ENCODE peak calls at places on chromosomes 3 and 15, in six cellular contexts. One of them, this sample, is unnamed.

GRCh38 chr3:23566499-23566898 is 239.3 kb upstream of the UBE2E1 start:
- DNase-seq in mesendoderm: no peak
- DNase-seq in H9: no peak
- DNase-seq in neuronal stem cell: no peak
- DNase-seq in trophoblast cell: no peak
- DNase-seq in mesenchymal stem cell: no peak
- DNase-seq in this sample: no peak

GRCh38 chr3:98039322-98040024 is 4.4 kb upstream of the GABRR3 start:
- DNase-seq in mesendoderm: peak; percentile 91
- DNase-seq in H9: peak; percentile 70
- DNase-seq in neuronal stem cell: peak; percentile 82
- DNase-seq in trophoblast cell: peak; percentile 82
- DNase-seq in mesenchymal stem cell: peak; percentile 90
- DNase-seq in this sample: peak; percentile 81

GRCh38 chr15:72168131-72168825 is 29.3 kb downstream of the GRAMD2A start:
- DNase-seq in mesendoderm: peak; percentile 84
- DNase-seq in H9: no peak
- DNase-seq in neuronal stem cell: no peak
- DNase-seq in trophoblast cell: peak; percentile 98
- DNase-seq in mesenchymal stem cell: peak; percentile 29
- DNase-seq in this sample: no peak

GRCh38 chr3:73621388-73621787 is 3.4 kb downstream of the PDZRN3 start:
- DNase-seq in mesendoderm: no peak
- DNase-seq in H9: no peak
- DNase-seq in neuronal stem cell: no peak
- DNase-seq in trophoblast cell: no peak
- DNase-seq in mesenchymal stem cell: peak; percentile 45
- DNase-seq in this sample: no peak

GRCh38 chr3:8784676-8785435 is 15.4 kb upstream of the OXTR start:
- DNase-seq in mesendoderm: no peak
- DNase-seq in H9: no peak
- DNase-seq in neuronal stem cell: no peak
- DNase-seq in trophoblast cell: no peak
- DNase-seq in mesenchymal stem cell: no peak
- DNase-seq in this sample: no peak

GRCh38 chr15:91866971-91867372 is 13.5 kb downstream of the SLCO3A1 start:
- DNase-seq in mesendoderm: no peak
- DNase-seq in H9: no peak
- DNase-seq in neuronal stem cell: no peak
- DNase-seq in trophoblast cell: peak; percentile 36
- DNase-seq in mesenchymal stem cell: peak; percentile 5
- DNase-seq in this sample: no peak

GRCh38 chr15:64635486-64635815 is 139.9 kb downstream of the RBPMS2 start:
- DNase-seq in mesendoderm: peak; percentile 69
- DNase-seq in H9: no peak
- DNase-seq in neuronal stem cell: peak; percentile 6
- DNase-seq in trophoblast cell: no peak
- DNase-seq in mesenchymal stem cell: peak; percentile 90
- DNase-seq in this sample: no peak

GRCh38 chr3:65098400-65098799 is 410.6 kb upstream of the ADAMTS9 start:
- DNase-seq in mesendoderm: no peak
- DNase-seq in H9: no peak
- DNase-seq in neuronal stem cell: no peak
- DNase-seq in trophoblast cell: no peak
- DNase-seq in mesenchymal stem cell: no peak
- DNase-seq in this sample: no peak

GRCh38 chr15:95932141-95932540 is 398.4 kb upstream of the NR2F2 start:
- DNase-seq in mesendoderm: no peak
- DNase-seq in H9: no peak
- DNase-seq in neuronal stem cell: no peak
- DNase-seq in trophoblast cell: no peak
- DNase-seq in mesenchymal stem cell: no peak
- DNase-seq in this sample: no peak

GRCh38 chr3:94417963-94418455 is 355.1 kb downstream of the NSUN3 start:
- DNase-seq in mesendoderm: no peak
- DNase-seq in H9: no peak
- DNase-seq in neuronal stem cell: no peak
- DNase-seq in trophoblast cell: no peak
- DNase-seq in mesenchymal stem cell: no peak
- DNase-seq in this sample: no peak

GRCh38 chr3:94429517-94429916 is 366.7 kb downstream of the NSUN3 start:
- DNase-seq in mesendoderm: no peak
- DNase-seq in H9: no peak
- DNase-seq in neuronal stem cell: no peak
- DNase-seq in trophoblast cell: no peak
- DNase-seq in mesenchymal stem cell: no peak
- DNase-seq in this sample: no peak

GRCh38 chr3:94420941-94421340 is 358.1 kb downstream of the NSUN3 start:
- DNase-seq in mesendoderm: no peak
- DNase-seq in H9: no peak
- DNase-seq in neuronal stem cell: no peak
- DNase-seq in trophoblast cell: no peak
- DNase-seq in mesenchymal stem cell: no peak
- DNase-seq in this sample: no peak

GRCh38 chr3:94423566-94423965 is 360.7 kb downstream of the NSUN3 start:
- DNase-seq in mesendoderm: no peak
- DNase-seq in H9: no peak
- DNase-seq in neuronal stem cell: no peak
- DNase-seq in trophoblast cell: no peak
- DNase-seq in mesenchymal stem cell: peak; percentile 76
- DNase-seq in this sample: no peak
- H2AK5ac ChIP-seq in mesendoderm: no peak overlapping the region
- H2AK5ac ChIP-seq in H9: no peak overlapping the region
- H2AK5ac ChIP-seq in neuronal stem cell: no peak overlapping the region
- H2AK5ac ChIP-seq in trophoblast cell: no peak overlapping the region
- H2AK5ac ChIP-seq in mesenchymal stem cell: no peak overlapping the region
- H2AK5ac ChIP-seq in this sample: no peak overlapping the region

GRCh38 chr15:39313467-39313866 is 267.4 kb upstream of the THBS1 start:
- DNase-seq in mesendoderm: no peak
- DNase-seq in H9: no peak
- DNase-seq in neuronal stem cell: no peak
- DNase-seq in trophoblast cell: no peak
- DNase-seq in mesenchymal stem cell: no peak
- DNase-seq in this sample: no peak
- H2AK5ac ChIP-seq in mesendoderm: no peak overlapping the region
- H2AK5ac ChIP-seq in H9: no peak overlapping the region
- H2AK5ac ChIP-seq in neuronal stem cell: no peak overlapping the region
- H2AK5ac ChIP-seq in trophoblast cell: no peak overlapping the region
- H2AK5ac ChIP-seq in mesenchymal stem cell: no peak overlapping the region
- H2AK5ac ChIP-seq in this sample: no peak overlapping the region

DNA sequence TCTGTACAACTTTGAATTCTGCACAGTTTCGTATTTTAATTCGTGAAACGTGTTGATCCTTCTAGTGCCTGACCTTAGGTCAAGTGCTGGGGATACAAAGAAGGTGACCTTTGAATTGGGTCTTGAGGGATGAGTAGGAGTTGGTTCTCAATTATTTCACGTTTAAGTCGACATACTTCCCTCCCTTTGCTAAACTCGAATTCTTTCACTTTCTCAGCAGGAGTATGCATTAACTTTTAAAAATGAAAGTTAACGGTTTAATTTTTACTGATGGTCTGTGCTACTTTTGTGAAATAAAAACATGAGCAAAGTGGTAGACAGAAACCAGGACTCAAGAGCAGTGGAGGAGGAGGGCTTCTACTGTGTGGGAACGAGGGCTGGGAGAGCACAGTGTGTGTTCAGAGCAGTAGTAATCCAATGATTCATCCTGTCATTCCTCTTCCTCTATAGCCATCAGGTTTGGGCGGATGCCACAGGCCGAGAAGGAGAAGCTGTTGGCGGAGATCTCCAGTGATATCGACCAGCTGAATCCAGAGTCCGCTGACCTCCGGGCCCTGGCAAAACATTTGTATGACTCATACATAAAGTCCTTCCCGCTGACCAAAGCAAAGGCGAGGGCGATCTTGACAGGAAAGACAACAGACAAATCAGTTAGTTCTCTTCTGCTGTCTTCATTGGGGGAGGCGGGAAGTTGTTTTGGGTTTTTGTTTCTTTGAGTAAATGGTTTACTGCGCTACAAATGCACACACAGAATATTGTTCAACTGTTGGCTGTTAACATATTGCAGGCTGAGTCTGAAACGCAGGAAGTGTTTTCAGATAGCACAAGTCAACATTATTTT is 78.6 kb upstream of the TSEN2 start:
- DNase-seq in mesendoderm: peak; percentile 37
- DNase-seq in H9: no peak
- DNase-seq in neuronal stem cell: no peak
- DNase-seq in trophoblast cell: peak; percentile 98
- DNase-seq in mesenchymal stem cell: peak; percentile 98
- DNase-seq in this sample: no peak
- H2AK5ac ChIP-seq in mesendoderm: no peak overlapping the region
- H2AK5ac ChIP-seq in H9: no peak overlapping the region
- H2AK5ac ChIP-seq in neuronal stem cell: no peak overlapping the region
- H2AK5ac ChIP-seq in trophoblast cell: no peak overlapping the region
- H2AK5ac ChIP-seq in mesenchymal stem cell: no peak overlapping the region
- H2AK5ac ChIP-seq in this sample: no peak overlapping the region

DNA sequence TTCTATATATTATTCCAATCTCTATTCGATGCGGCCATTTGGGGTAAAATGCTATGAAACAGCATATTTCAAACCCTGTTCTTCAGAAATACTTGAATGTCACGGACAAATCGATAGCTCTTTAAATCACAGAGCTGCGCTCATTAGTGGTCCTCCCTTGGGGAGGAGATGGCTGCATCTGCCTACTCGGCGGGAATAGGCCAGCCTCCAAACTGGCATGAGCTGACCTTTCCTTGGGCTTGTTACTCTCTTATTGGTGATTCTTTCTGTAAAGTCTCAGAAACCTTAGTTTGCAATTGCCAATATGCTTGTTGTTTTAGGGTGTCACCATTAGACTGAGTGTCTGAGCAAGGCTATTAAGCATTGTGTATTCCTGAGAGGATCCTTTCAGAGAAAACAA is 120.9 kb downstream of the BDH1 start:
- DNase-seq in mesendoderm: no peak
- DNase-seq in H9: no peak
- DNase-seq in neuronal stem cell: no peak
- DNase-seq in trophoblast cell: no peak
- DNase-seq in mesenchymal stem cell: no peak
- DNase-seq in this sample: no peak
- H2AK5ac ChIP-seq in mesendoderm: no peak overlapping the region
- H2AK5ac ChIP-seq in H9: no peak overlapping the region
- H2AK5ac ChIP-seq in neuronal stem cell: no peak overlapping the region
- H2AK5ac ChIP-seq in trophoblast cell: no peak overlapping the region
- H2AK5ac ChIP-seq in mesenchymal stem cell: no peak overlapping the region
- H2AK5ac ChIP-seq in this sample: no peak overlapping the region

This sample was measured in H1.